ENCODE peak calls at places on chromosome 16, in nine cellular contexts. R is cardiac muscle cell; P is activated CD8-positive, alpha-beta T cell treated with anti-CD3 and anti-CD28 coated beads, Interleukin-2, amount 10 ng/mL, durations not matched to agents 7 days and 5 days; Z is NCI-H146; Q is anterior cingulate cortex; N is stimulated activated CD4-positive, alpha-beta T cell treated with anti-CD3 and anti-CD28 coated beads, Interleukin-1b, Interleukin-23, amount 100 ng/mL, for 24 hours; B is choroid plexus epithelial cell; V is NCI-H446; F is COR-L47. J is an unnamed sample.

GRCh38 chr16:70740919-70741778 is 55.3 kb upstream of the MTSS2 start:
- DNase-seq in R (no peak), P (no peak), Z (no peak), Q (no peak), N (no peak), B (peak), V (no peak), F (no peak), J (no peak)

GRCh38 chr16:15516609-15517008 is 82.2 kb downstream of the BMERB1 start:
- DNase-seq in R (no peak), P (no peak), Z (no peak), Q (no peak), N (no peak), B (no peak), V (no peak), F (no peak), J (no peak)

GRCh38 chr16:83826146-83826913 is 18.6 kb downstream of the HSBP1 start:
- DNase-seq in R (peak), P (peak), Z (peak), Q (peak), N (peak), B (peak), V (peak), F (peak), J (peak)

GRCh38 chr16:28100810-28101532 is 37.5 kb upstream of the GSG1L start:
- DNase-seq in R (no peak), P (no peak), Z (no peak), Q (no peak), N (no peak), B (no peak), V (no peak), F (no peak), J (no peak)

GRCh38 chr16:106623-107324 is 28.7 kb downstream of the MPG start:
- DNase-seq in R (peak), P (peak), Z (peak), Q (no peak), N (no peak), B (peak), V (peak), F (peak), J (peak)

GRCh38 chr16:9061358-9061813 is 30.1 kb upstream of the HAPSTR1 start:
- DNase-seq in R (peak), P (no peak), Z (no peak), Q (no peak), N (no peak), B (no peak), V (no peak), F (no peak), J (no peak)

GRCh38 chr16:22297871-22298733 is 893 bp downstream of the POLR3E start:
- DNase-seq in R (peak), P (peak), Z (peak), Q (no peak), N (peak), B (peak), V (peak), F (peak), J (peak)

GRCh38 chr16:28067604-28068382 is 4.3 kb upstream of the GSG1L start:
- DNase-seq in R (no peak), P (no peak), Z (no peak), Q (no peak), N (no peak), B (peak), V (no peak), F (no peak), J (peak)

GRCh38 chr16:71351558-71351901 is 7.0 kb upstream of the CALB2 start:
- DNase-seq in R (no peak), P (no peak), Z (peak), Q (no peak), N (no peak), B (no peak), V (no peak), F (peak), J (no peak)

GRCh38 chr16:49277386-49277742 is 4.3 kb downstream of the CBLN1 start:
- DNase-seq in R (no peak), P (no peak), Z (no peak), Q (no peak), N (no peak), B (no peak), V (no peak), F (no peak), J (no peak)

GRCh38 chr16:81277681-81278080 is 37.1 kb upstream of the GAN start:
- DNase-seq in R (no peak), P (no peak), Z (no peak), Q (no peak), N (no peak), B (no peak), V (no peak), F (no peak), J (no peak)

GRCh38 chr16:51989637-51990230 is 557.2 kb downstream of the TOX3 start:
- DNase-seq in R (no peak), P (no peak), Z (no peak), Q (no peak), N (no peak), B (no peak), V (no peak), F (no peak), J (no peak)

GRCh38 chr16:67963325-67964321 is 4.8 kb downstream of the SLC12A4 start:
- DNase-seq in R (peak), P (no peak), Z (no peak), Q (no peak), N (no peak), B (peak), V (no peak), F (no peak), J (no peak)

GRCh38 chr16:88059701-88060386 is 108.6 kb downstream of the BANP start:
- DNase-seq in R (no peak), P (no peak), Z (no peak), Q (no peak), N (no peak), B (no peak), V (no peak), F (no peak), J (no peak)

GRCh38 chr16:68070811-68071546 is 14.2 kb upstream of the NFATC3 start:
- DNase-seq in R (no peak), P (no peak), Z (no peak), Q (no peak), N (no peak), B (no peak), V (no peak), F (no peak), J (no peak)

GRCh38 chr16:66357523-66357928 is 9.0 kb upstream of the CDH5 start:
- DNase-seq in R (peak), P (peak), Z (peak), Q (no peak), N (no peak), B (peak), V (peak), F (peak), J (peak)

GRCh38 chr16:31262084-31262483 is 2.3 kb downstream of the ITGAM start:
- DNase-seq in R (no peak), P (no peak), Z (no peak), Q (no peak), N (no peak), B (no peak), V (no peak), F (no peak), J (no peak)

GRCh38 chr16:19400709-19401108 is 17.0 kb upstream of the TMC5 start:
- DNase-seq in R (no peak), P (no peak), Z (peak), Q (no peak), N (no peak), B (no peak), V (no peak), F (peak), J (no peak)

GRCh38 chr16:30949655-30950515 is 1.0 kb downstream of the ORAI3 start:
- DNase-seq in R (peak), P (peak), Z (peak), Q (no peak), N (no peak), B (peak), V (no peak), F (no peak), J (peak)

GRCh38 chr16:50458694-50459271 is 89.4 kb upstream of the NKD1 start:
- DNase-seq in R (peak), P (no peak), Z (peak), Q (no peak), N (no peak), B (no peak), V (no peak), F (peak), J (no peak)

GRCh38 chr16:4680673-4681470 is 12.5 kb upstream of the NUDT16L1 start:
- DNase-seq in R (no peak), P (no peak), Z (no peak), Q (no peak), N (no peak), B (no peak), V (no peak), F (no peak), J (no peak)

GRCh38 chr16:66478733-66479511 is 51.8 kb downstream of the BEAN1 start:
- DNase-seq in R (peak), P (peak), Z (peak), Q (no peak), N (peak), B (peak), V (no peak), F (peak), J (peak)

GRCh38 chr16:23252310-23252709 is 49.8 kb upstream of the SCNN1B start:
- DNase-seq in R (no peak), P (peak), Z (no peak), Q (no peak), N (no peak), B (no peak), V (no peak), F (no peak), J (no peak)

GRCh38 chr16:4608704-4608980 is 6.0 kb downstream of the UBALD1 start:
- DNase-seq in R (no peak), P (no peak), Z (no peak), Q (no peak), N (no peak), B (no peak), V (no peak), F (no peak), J (no peak)

GRCh38 chr16:66894948-66895696 is 14.8 kb downstream of the PDP2 start:
- DNase-seq in R (peak), P (peak), Z (peak), Q (peak), N (peak), B (peak), V (peak), F (peak), J (peak)

GRCh38 chr16:15970743-15971434 is 21.5 kb downstream of the ABCC1 start:
- DNase-seq in R (no peak), P (no peak), Z (no peak), Q (no peak), N (no peak), B (no peak), V (no peak), F (no peak), J (no peak)

GRCh38 chr16:12191102-12191501 is 214.6 kb downstream of the SNX29 start:
- DNase-seq in R (no peak), P (no peak), Z (peak), Q (no peak), N (no peak), B (no peak), V (no peak), F (no peak), J (no peak)

GRCh38 chr16:47779201-47780016 is 318.3 kb downstream of the PHKB start:
- DNase-seq in R (no peak), P (peak), Z (no peak), Q (no peak), N (peak), B (peak), V (no peak), F (no peak), J (peak)

GRCh38 chr16:65672960-65673359 is 551.1 kb upstream of the CDH11 start:
- DNase-seq in R (no peak), P (no peak), Z (no peak), Q (no peak), N (no peak), B (peak), V (no peak), F (no peak), J (peak)

GRCh38 chr16:89094252-89094901 is 725 bp downstream of the ACSF3 start:
- DNase-seq in R (peak), P (no peak), Z (peak), Q (no peak), N (no peak), B (peak), V (no peak), F (no peak), J (no peak)

GRCh38 chr16:67773569-67774456 is 32.5 kb downstream of the RANBP10 start:
- DNase-seq in R (no peak), P (no peak), Z (no peak), Q (no peak), N (no peak), B (peak), V (no peak), F (no peak), J (peak)

GRCh38 chr16:50602531-50603205 is 54.5 kb downstream of the NKD1 start:
- DNase-seq in R (no peak), P (no peak), Z (no peak), Q (no peak), N (no peak), B (no peak), V (no peak), F (no peak), J (no peak)

GRCh38 chr16:76175718-76176117 is 101.5 kb upstream of the CNTNAP4 start:
- DNase-seq in R (no peak), P (no peak), Z (no peak), Q (no peak), N (no peak), B (no peak), V (no peak), F (no peak), J (no peak)

GRCh38 chr16:82583415-82583814 is 43.4 kb upstream of the CDH13 start:
- DNase-seq in R (no peak), P (no peak), Z (no peak), Q (no peak), N (no peak), B (peak), V (no peak), F (no peak), J (no peak)

GRCh38 chr16:47732806-47733150 is 271.6 kb downstream of the PHKB start:
- DNase-seq in R (no peak), P (no peak), Z (no peak), Q (no peak), N (no peak), B (peak), V (no peak), F (no peak), J (peak)

GRCh38 chr16:49484454-49484853 is 110.8 kb downstream of the C16orf78 start:
- DNase-seq in R (peak), P (no peak), Z (peak), Q (no peak), N (peak), B (peak), V (no peak), F (no peak), J (peak)

GRCh38 chr16:11949527-11949926 is 7.7 kb upstream of the NPIPB2 start:
- DNase-seq in R (peak), P (peak), Z (peak), Q (no peak), N (no peak), B (peak), V (no peak), F (peak), J (peak)

GRCh38 chr16:278863-279366 is 1.5 kb upstream of the ARHGDIG start:
- DNase-seq in R (peak), P (peak), Z (peak), Q (no peak), N (no peak), B (peak), V (no peak), F (peak), J (peak)

J was measured in astrocyte of the hippocampus.